ENCODE peak calls at places on chromosomes 5 and 9, in eight cellular contexts. B is Right ventricle myocardium superior; C is AG09309; D is stimulated activated CD8-positive, alpha-beta memory T cell treated with anti-CD3 and anti-CD28 coated beads, Interleukin-15, amount 100 ng/mL, for 4 hours; U is EH; F is stimulated activated CD4-positive, alpha-beta T cell treated with anti-CD3 and anti-CD28 coated beads, Interleukin-4, amount 100 ng/mL, for 4 hours; O is T-helper 22 cell; T is uterus. E is an unnamed sample.

GRCh38 chr5:154276932-154277331 is 86.4 kb downstream of the GALNT10 start:
- DNase-seq in B (peak; percentile 76), C (peak; percentile 86), D (no peak), U (peak; percentile 96), F (no peak), O (no peak), T (peak; percentile 54), E (peak; percentile 54)

GRCh38 chr9:134416385-134417022 is 90.2 kb downstream of the RXRA start:
- DNase-seq in B (no peak), C (no peak), D (no peak), U (no peak), F (no peak), O (no peak), T (no peak), E (no peak)

GRCh38 chr5:91182763-91183162 is 200.4 kb downstream of the ARRDC3 start:
- DNase-seq in B (no peak), C (peak; percentile 16), D (no peak), U (peak; percentile 34), F (no peak), O (no peak), T (no peak), E (peak; percentile 57)

GRCh38 chr9:127444921-127445850 is 6.0 kb downstream of the RPL12 start:
- DNase-seq in B (no peak), C (no peak), D (no peak), U (peak; percentile 21), F (no peak), O (no peak), T (no peak), E (no peak)

GRCh38 chr5:105554613-105555169 is 1992.1 kb upstream of the NUDT12 start:
- DNase-seq in B (no peak), C (no peak), D (no peak), U (no peak), F (no peak), O (no peak), T (no peak), E (no peak)

GRCh38 chr5:157963761-157964160 is 104.8 kb upstream of the CLINT1 start:
- DNase-seq in B (no peak), C (no peak), D (no peak), U (no peak), F (no peak), O (no peak), T (no peak), E (no peak)

GRCh38 chr5:65141487-65141886 is 340.2 kb downstream of the ADAMTS6 start:
- DNase-seq in B (no peak), C (no peak), D (no peak), U (peak; percentile 68), F (no peak), O (no peak), T (no peak), E (no peak)

GRCh38 chr9:124231095-124231743 is 26.5 kb upstream of the NEK6 start:
- DNase-seq in B (no peak), C (no peak), D (no peak), U (no peak), F (no peak), O (no peak), T (no peak), E (no peak)

GRCh38 chr9:72474676-72475075 is 46.7 kb upstream of the TMC1 start:
- DNase-seq in B (no peak), C (no peak), D (no peak), U (peak; percentile 69), F (no peak), O (no peak), T (no peak), E (no peak)

GRCh38 chr5:4271193-4271592 is 675.6 kb downstream of the IRX1 start:
- DNase-seq in B (no peak), C (no peak), D (no peak), U (no peak), F (no peak), O (no peak), T (no peak), E (no peak)

GRCh38 chr5:10756539-10756938 is 4.5 kb downstream of the DAP start:
- DNase-seq in B (no peak), C (peak; percentile 55), D (no peak), U (peak; percentile 85), F (no peak), O (no peak), T (no peak), E (no peak)

GRCh38 chr5:133319905-133320520 is 268.2 kb downstream of the HSPA4 start:
- DNase-seq in B (no peak), C (no peak), D (no peak), U (no peak), F (no peak), O (no peak), T (no peak), E (no peak)

GRCh38 chr5:141634162-141634561 is 2.5 kb downstream of the HDAC3 start:
- DNase-seq in B (no peak), C (no peak), D (no peak), U (no peak), F (no peak), O (no peak), T (no peak), E (no peak)

GRCh38 chr5:53362521-53362941 is 117.9 kb upstream of the FST start:
- DNase-seq in B (no peak), C (peak; percentile 99), D (no peak), U (peak; percentile 100), F (no peak), O (no peak), T (no peak), E (no peak)

GRCh38 chr5:80697100-80697499 is 42.3 kb upstream of the DHFR start:
- DNase-seq in B (no peak), C (no peak), D (no peak), U (no peak), F (no peak), O (no peak), T (no peak), E (peak; percentile 28)

GRCh38 chr5:6914336-6914735 is 201.1 kb downstream of the TENT4A start:
- DNase-seq in B (no peak), C (no peak), D (no peak), U (no peak), F (no peak), O (no peak), T (no peak), E (no peak)

GRCh38 chr5:23223846-23224245 is 283.6 kb upstream of the PRDM9 start:
- DNase-seq in B (no peak), C (no peak), D (no peak), U (no peak), F (no peak), O (no peak), T (no peak), E (no peak)

GRCh38 chr5:32017638-32018429 is 156.3 kb downstream of the GOLPH3 start:
- DNase-seq in B (no peak), C (no peak), D (no peak), U (peak; percentile 29), F (no peak), O (no peak), T (peak; percentile 50), E (no peak)

GRCh38 chr5:172879434-172879828 is 45.4 kb downstream of the ERGIC1 start:
- DNase-seq in B (peak; percentile 24), C (no peak), D (no peak), U (no peak), F (no peak), O (no peak), T (no peak), E (no peak)

GRCh38 chr5:14266686-14267085 is 123.5 kb downstream of the TRIO start:
- DNase-seq in B (no peak), C (no peak), D (no peak), U (no peak), F (no peak), O (no peak), T (no peak), E (no peak)

GRCh38 chr9:76688471-76689238 is 75.6 kb upstream of the PCA3 start:
- DNase-seq in B (no peak), C (no peak), D (no peak), U (no peak), F (no peak), O (no peak), T (no peak), E (no peak)

GRCh38 chr9:80555782-80556325 is 984.1 kb downstream of the TLE4 start:
- DNase-seq in B (no peak), C (no peak), D (no peak), U (no peak), F (no peak), O (no peak), T (no peak), E (no peak)

GRCh38 chr5:152051499-152052454 is 127.1 kb upstream of the GLRA1 start:
- DNase-seq in B (no peak), C (no peak), D (no peak), U (no peak), F (no peak), O (no peak), T (no peak), E (no peak)

GRCh38 chr5:59893436-59894227 is at the start of gene PDE4D:
- DNase-seq in B (peak; percentile 70), C (no peak), D (no peak), U (peak; percentile 76), F (no peak), O (no peak), T (no peak), E (no peak)

E was measured in left colon.